ENCODE peak calls at places on chromosomes 3 and 15, in ten cellular contexts. X, P, T, Y, Z, G, O, Q, A and J are unnamed samples.

GRCh38 chr3:59734061-59734460 is 684.2 kb upstream of the CFAP20DC start:
- DNase-seq in X (no peak), O (no peak), P (no peak), Y (no peak), A (no peak), Z (no peak), G (no peak), T (no peak), Q (no peak), J (no peak)

GRCh38 chr15:46280753-46281521 is 646.1 kb downstream of the SQOR start:
- DNase-seq in X (no peak), P (no peak), Y (no peak), O (no peak), Z (no peak), T (no peak), Q (peak), G (peak), A (peak), J (no peak)

GRCh38 chr15:100929641-100930042 is 10.5 kb downstream of the LRRK1 start:
- DNase-seq in G (no peak), P (peak), T (no peak), X (no peak), Y (no peak), Q (peak), A (no peak), Z (peak), O (no peak), J (no peak)

GRCh38 chr3:153599685-153600084 is 437.7 kb downstream of the RAP2B start:
- DNase-seq in P (peak), Q (no peak), T (no peak), Z (no peak), X (no peak), G (peak), O (peak), A (no peak), Y (peak), J (no peak)

GRCh38 chr15:90749754-90750153 is 32.6 kb downstream of the BLM start:
- DNase-seq in Y (no peak), T (no peak), Q (no peak), G (no peak), A (no peak), P (no peak), X (no peak), O (no peak), Z (no peak), J (no peak)

GRCh38 chr3:184172681-184173373 is 1.8 kb upstream of the AP2M1 start:
- DNase-seq in O (no peak), X (no peak), Z (no peak), Q (no peak), A (no peak), Y (no peak), T (no peak), P (no peak), G (no peak), J (no peak)

GRCh38 chr3:157859541-157859940 is 246.7 kb downstream of the SHOX2 start:
- DNase-seq in X (no peak), T (no peak), O (no peak), P (no peak), G (no peak), A (no peak), Z (no peak), Y (no peak), Q (no peak), J (no peak)

GRCh38 chr3:127316685-127317084 is 28.8 kb upstream of the PRR20G start:
- DNase-seq in X (no peak), A (no peak), G (no peak), T (no peak), Q (no peak), Z (no peak), P (no peak), Y (no peak), O (no peak), J (no peak)

GRCh38 chr3:101978348-101978747 is 129.0 kb downstream of the NFKBIZ start:
- DNase-seq in Q (no peak), Y (no peak), Z (no peak), P (no peak), G (no peak), X (no peak), T (no peak), A (no peak), O (no peak), J (no peak)

GRCh38 chr3:62817678-62818077 is 57.5 kb downstream of the CADPS start:
- DNase-seq in P (no peak), T (no peak), O (no peak), X (no peak), Y (no peak), Q (no peak), Z (no peak), A (no peak), G (no peak), J (no peak)

GRCh38 chr15:64763874-64764273 is 11.5 kb downstream of the RBPMS2 start:
- DNase-seq in O (no peak), G (no peak), Y (no peak), X (no peak), P (no peak), Q (no peak), T (no peak), A (no peak), Z (no peak), J (no peak)